ENCODE peak calls at places on chromosomes 1 and 21, in ten cellular contexts. S is cardiac muscle cell, N is left ventricle myocardium inferior, L is lung, V is neural progenitor cell, H is Peyer's patch, W is thyroid gland, O is endothelial cell of umbilical vein, X is BE2C, T is mammary epithelial cell. Z is an unnamed sample. For H3K36me3 and H3K4me1, the result is how much of the 10 kb centered on the place peaks cover.

GRCh38 chr1:121586369-121587229 is 401.8 kb downstream of the SRGAP2C start:
- DNase-seq in W (no peak), N (no peak), X (no peak), O (no peak), S (no peak), L (no peak), H (peak), T (no peak), V (peak), Z (peak)

GRCh38 chr21:36517366-36518075 is 37.6 kb upstream of the CLDN14 start:
- DNase-seq in S (no peak), X (no peak), T (no peak), H (no peak), W (no peak), N (no peak), L (no peak), V (no peak), O (no peak), Z (no peak)

GRCh38 chr1:193355179-193355578 is 168.8 kb upstream of the B3GALT2 start:
- DNase-seq in O (peak), L (no peak), T (peak), W (no peak), S (peak), H (no peak), N (no peak), X (no peak), V (no peak), Z (peak)

GRCh38 chr1:98086796-98087195 is 166.0 kb upstream of the DPYD start:
- DNase-seq in V (peak), N (no peak), T (peak), S (peak), H (no peak), X (no peak), L (no peak), W (no peak), O (peak), Z (peak)

GRCh38 chr1:244826712-244827111 is 8.7 kb upstream of the COX20 start:
- DNase-seq in W (no peak), T (no peak), N (no peak), X (no peak), S (no peak), L (no peak), H (no peak), V (no peak), O (no peak), Z (no peak)

GRCh38 chr1:182917386-182917785 is 35.6 kb downstream of the SHCBP1L start:
- DNase-seq in L (no peak), X (no peak), S (no peak), W (no peak), T (no peak), V (no peak), H (no peak), O (no peak), N (no peak), Z (no peak)

GRCh38 chr1:36624466-36624865 is 141.8 kb upstream of the CSF3R start:
- DNase-seq in O (no peak), V (no peak), T (no peak), W (no peak), S (no peak), L (no peak), N (no peak), X (no peak), H (no peak), Z (no peak)

GRCh38 chr1:198788561-198789064 is 149.8 kb downstream of the PTPRC start:
- DNase-seq in T (no peak), S (peak), N (no peak), V (peak), X (peak), O (peak), H (no peak), W (no peak), L (no peak), Z (peak)

GRCh38 chr1:161086457-161086856 is 2.9 kb downstream of the NECTIN4 start:
- DNase-seq in L (no peak), O (no peak), X (no peak), T (no peak), V (no peak), S (no peak), H (no peak), W (no peak), N (no peak), Z (no peak)

GRCh38 chr1:167614851-167615250 is 15.2 kb upstream of the RCSD1 start:
- DNase-seq in N (no peak), O (no peak), T (no peak), V (no peak), X (no peak), L (no peak), W (no peak), S (no peak), H (no peak), Z (no peak)

GRCh38 chr1:10793129-10793651 is 3.3 kb downstream of the CASZ1 start:
- DNase-seq in O (no peak), X (no peak), H (no peak), N (no peak), W (no peak), S (peak), T (peak), L (no peak), V (peak), Z (no peak)

GRCh38 chr1:184002071-184002470 is 35.5 kb downstream of the COLGALT2 start:
- DNase-seq in W (no peak), V (peak), X (no peak), N (no peak), H (no peak), T (peak), S (peak), L (no peak), O (peak), Z (no peak)

GRCh38 chr1:115343200-115343737 is 5.2 kb upstream of the NGF start:
- DNase-seq in S (no peak), X (no peak), T (no peak), W (no peak), N (no peak), V (no peak), H (no peak), O (no peak), L (no peak), Z (no peak)

GRCh38 chr1:91672601-91673161 is 172.0 kb downstream of the CDC7 start:
- DNase-seq in V (no peak), W (no peak), X (no peak), N (no peak), S (no peak), O (peak), T (no peak), H (no peak), L (no peak), Z (no peak)

GRCh38 chr1:193185861-193186714 is at the start of gene B3GALT2:
- DNase-seq in W (peak), T (peak), X (peak), N (no peak), V (peak), H (no peak), O (no peak), S (peak), L (no peak), Z (no peak)

GRCh38 chr1:226276987-226277386 is 32.0 kb downstream of the LIN9 start:
- DNase-seq in T (no peak), H (no peak), N (no peak), V (no peak), W (no peak), S (no peak), L (no peak), O (no peak), X (no peak), Z (no peak)

GRCh38 chr1:161834967-161835366 is 68.8 kb downstream of the ATF6 start:
- DNase-seq in T (peak), L (no peak), W (no peak), S (no peak), H (no peak), N (no peak), X (no peak), O (no peak), V (no peak), Z (no peak)

GRCh38 chr1:167722152-167722869 is 529 bp downstream of the MPZL1 start:
- DNase-seq in S (peak), O (peak), H (peak), N (no peak), X (no peak), V (peak), W (peak), T (peak), L (peak), Z (peak)

GRCh38 chr1:185916866-185917265 is 182.7 kb downstream of the HMCN1 start:
- DNase-seq in T (peak), O (no peak), V (no peak), H (no peak), L (no peak), W (no peak), N (no peak), X (no peak), S (peak), Z (no peak)

GRCh38 chr1:146012703-146013565 is 8.6 kb downstream of the HJV start:
- DNase-seq in T (peak), H (no peak), S (peak), N (no peak), X (peak), V (peak), O (peak), L (no peak), W (peak), Z (no peak)

GRCh38 chr1:236663934-236664333 is 22.4 kb upstream of the ACTN2 start:
- DNase-seq in S (no peak), N (no peak), T (no peak), H (no peak), L (no peak), O (no peak), X (no peak), W (no peak), V (no peak), Z (no peak)

GRCh38 chr1:212701910-212702309 is 2.3 kb upstream of the BATF3 start:
- DNase-seq in O (no peak), S (no peak), W (no peak), N (no peak), T (no peak), H (no peak), X (no peak), V (no peak), L (no peak), Z (peak)

GRCh38 chr1:62082456-62083363 is 111.9 kb upstream of the L1TD1 start:
- DNase-seq in T (peak), L (no peak), V (peak), S (peak), O (peak), H (no peak), X (peak), N (no peak), W (peak), Z (peak)

GRCh38 chr1:238606896-238607295 is 716.2 kb upstream of the ZP4 start:
- DNase-seq in S (peak), L (no peak), V (no peak), W (no peak), T (peak), X (no peak), H (no peak), O (no peak), N (no peak), Z (no peak)

GRCh38 chr1:159005676-159006075 is 4.0 kb upstream of the IFI16 start:
- DNase-seq in X (peak), L (no peak), W (no peak), N (no peak), V (peak), T (no peak), O (no peak), S (peak), H (no peak), Z (no peak)

GRCh38 chr1:235822685-235823084 is 44.0 kb downstream of the LYST start:
- DNase-seq in S (no peak), H (no peak), W (no peak), T (no peak), O (no peak), V (no peak), N (no peak), X (no peak), L (no peak), Z (no peak)

GRCh38 chr1:98854137-98854536 is 150.5 kb downstream of the PLPPR5 start:
- DNase-seq in L (no peak), T (no peak), S (no peak), H (no peak), N (no peak), W (no peak), V (no peak), X (no peak), O (no peak), Z (no peak)

GRCh38 chr1:225768662-225769426 is 8.8 kb upstream of the SRP9 start:
- DNase-seq in W (no peak), N (no peak), O (no peak), V (no peak), X (no peak), T (peak), L (no peak), H (no peak), S (no peak), Z (peak)

GRCh38 chr1:100627018-100627716 is 89.2 kb downstream of the GPR88 start:
- DNase-seq in T (peak), H (no peak), V (no peak), W (no peak), L (no peak), N (no peak), S (peak), X (no peak), O (peak), Z (no peak)

GRCh38 chr1:67431156-67431765 is 1.1 kb upstream of the SERBP1 start:
- DNase-seq in V (no peak), T (no peak), X (no peak), L (no peak), S (no peak), O (no peak), N (no peak), H (no peak), W (no peak), Z (no peak)

GRCh38 chr1:202505356-202505755 is 156.9 kb downstream of the PPP1R12B start:
- DNase-seq in L (no peak), N (no peak), O (peak), T (peak), V (peak), W (peak), S (peak), X (no peak), H (no peak), Z (no peak)

GRCh38 chr1:117025568-117025967 is 24.0 kb downstream of the CD101 start:
- DNase-seq in V (no peak), O (no peak), S (no peak), W (peak), N (no peak), T (no peak), L (no peak), X (no peak), H (no peak), Z (no peak)

GRCh38 chr1:118304722-118305344 is 119.8 kb upstream of the SPAG17 start:
- DNase-seq in L (no peak), T (no peak), V (peak), S (peak), N (no peak), O (no peak), H (no peak), X (peak), W (peak), Z (peak)

GRCh38 chr1:2353215-2353906 is 38.0 kb downstream of the MORN1 start:
- DNase-seq in W (no peak), V (no peak), H (no peak), X (peak), S (no peak), N (peak), T (no peak), L (no peak), O (no peak), Z (no peak)

GRCh38 chr21:32962286-32962685 is 63.4 kb upstream of the OLIG2 start:
- DNase-seq in H (no peak), L (no peak), S (no peak), V (peak), O (no peak), X (no peak), W (no peak), T (no peak), N (no peak), Z (no peak)

GRCh38 chr1:43799656-43800629 is 92.6 kb downstream of the ST3GAL3 start:
- DNase-seq in O (no peak), S (peak), V (peak), X (no peak), N (no peak), W (no peak), H (no peak), L (no peak), T (no peak), Z (no peak)

GRCh38 chr21:25456672-25457071 is 150.6 kb downstream of the MRPL39 start:
- DNase-seq in W (no peak), H (no peak), S (peak), T (peak), O (peak), X (no peak), N (no peak), V (no peak), L (no peak), Z (no peak)

GRCh38 chr1:166479052-166479631 is 312.3 kb upstream of the FAM78B start:
- DNase-seq in X (peak), V (peak), T (peak), H (no peak), N (peak), O (peak), S (peak), L (peak), W (peak), Z (peak)

GRCh38 chr1:48761986-48762385 is 14.7 kb downstream of the BEND5 start:
- DNase-seq in W (no peak), X (no peak), T (no peak), S (peak), N (no peak), O (no peak), V (no peak), H (no peak), L (no peak), Z (no peak)

DNA sequence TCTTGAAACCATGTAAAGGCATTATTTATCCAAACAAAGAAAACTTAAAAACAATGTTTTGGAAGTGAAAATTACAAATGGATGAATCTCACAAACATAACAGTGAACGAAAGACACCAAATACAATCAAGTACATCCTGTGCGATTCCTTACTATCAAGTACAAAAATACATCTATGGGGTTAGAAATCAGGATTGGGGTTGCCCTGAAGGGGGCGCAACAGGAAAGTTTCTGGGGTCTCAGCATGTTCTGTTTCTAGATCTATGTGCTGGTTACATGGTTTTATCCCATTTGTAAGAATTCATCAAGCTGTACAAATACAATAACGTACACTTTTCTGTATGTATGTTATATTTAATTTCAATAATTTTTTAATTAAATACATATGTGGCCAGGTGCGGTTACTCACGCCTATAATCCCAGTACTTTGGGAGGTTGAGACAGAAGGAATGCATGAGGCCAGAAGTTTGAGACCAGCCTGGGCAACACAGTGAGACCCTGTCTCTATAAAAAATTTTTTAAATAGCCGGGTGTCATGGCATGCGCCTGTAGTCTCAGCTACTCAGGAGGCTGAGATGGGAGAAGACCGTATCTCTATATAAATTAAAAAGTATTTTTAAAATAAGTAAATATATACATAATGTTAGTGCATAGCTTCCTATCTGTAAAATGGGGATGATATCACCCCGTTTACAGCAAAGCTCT is 121.5 kb upstream of the SOD1 start:
- DNase-seq in W (no peak), S (no peak), L (no peak), V (peak), O (no peak), X (no peak), T (no peak), H (no peak), N (no peak), Z (no peak)
- TF ChIP-seq CTCF in W (no peak), S (peak), L (no peak), V (peak), O (no peak), X (peak), T (no peak), H (no peak), N (no peak), Z (no peak)

GRCh38 chr1:39385067-39385988 is 106.1 kb upstream of the BMP8A start:
- DNase-seq in O (no peak), L (no peak), H (no peak), T (no peak), S (no peak), X (no peak), N (no peak), W (no peak), V (no peak), Z (no peak)

GRCh38 chr1:39391741-39392679 is 99.4 kb upstream of the BMP8A start:
- DNase-seq in L (no peak), W (peak), H (no peak), N (no peak), V (no peak), O (peak), T (peak), S (peak), X (no peak), Z (no peak)

GRCh38 chr1:39387452-39387851 is 104.0 kb upstream of the BMP8A start:
- DNase-seq in V (no peak), O (peak), N (no peak), L (no peak), W (no peak), T (peak), H (no peak), X (no peak), S (peak), Z (peak)

GRCh38 chr1:39381839-39382238 is 109.6 kb upstream of the BMP8A start:
- DNase-seq in L (no peak), T (no peak), S (peak), H (no peak), N (peak), V (no peak), X (no peak), W (no peak), O (peak), Z (no peak)

DNA sequence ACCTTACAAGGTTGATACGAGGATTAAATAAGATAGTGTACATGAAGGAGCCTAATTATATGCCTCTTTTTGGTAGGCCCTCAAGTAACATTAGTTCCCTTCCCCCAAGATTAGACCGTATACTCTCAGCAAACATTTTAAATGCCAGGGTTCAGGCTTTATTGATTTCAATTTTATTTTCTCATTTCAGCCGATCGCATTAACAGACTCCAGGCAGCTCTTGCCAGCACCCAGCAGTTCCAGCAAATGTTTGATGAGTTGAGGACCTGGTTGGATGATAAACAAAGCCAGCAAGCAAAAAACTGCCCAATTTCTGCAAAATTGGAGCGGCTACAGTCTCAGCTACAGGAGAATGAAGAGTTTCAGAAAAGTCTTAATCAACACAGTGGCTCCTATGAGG is 104.4 kb upstream of the BMP8A start:
- DNase-seq in T (no peak), W (no peak), H (no peak), S (no peak), L (no peak), O (no peak), V (no peak), X (no peak), N (no peak), Z (no peak)
- H3K36me3 ChIP-seq in T (under half), W (half or more), H (half or more), S (half or more), L (under half), O (under half), V (under half), X (under half), N (half or more), Z (under half)

GRCh38 chr1:17610713-17611112 is 71.2 kb downstream of the ARHGEF10L start:
- DNase-seq in S (no peak), X (no peak), V (no peak), H (no peak), L (no peak), T (no peak), W (no peak), N (no peak), O (no peak), Z (no peak)
- H3K4me1 ChIP-seq in S (under half), X (under half), V (under half), H (under half), L (under half), T (under half), W (under half), N (under half), O (under half), Z (under half)

GRCh38 chr1:23958810-23959460 is 693 bp upstream of the PNRC2 start:
- DNase-seq in V (no peak), W (peak), L (peak), N (peak), S (peak), H (peak), X (peak), O (peak), T (peak), Z (peak)
- TF ChIP-seq CTCF in V (peak), W (no peak), L (no peak), N (peak), S (peak), H (peak), X (peak), O (peak), T (peak), Z (peak)

DNA sequence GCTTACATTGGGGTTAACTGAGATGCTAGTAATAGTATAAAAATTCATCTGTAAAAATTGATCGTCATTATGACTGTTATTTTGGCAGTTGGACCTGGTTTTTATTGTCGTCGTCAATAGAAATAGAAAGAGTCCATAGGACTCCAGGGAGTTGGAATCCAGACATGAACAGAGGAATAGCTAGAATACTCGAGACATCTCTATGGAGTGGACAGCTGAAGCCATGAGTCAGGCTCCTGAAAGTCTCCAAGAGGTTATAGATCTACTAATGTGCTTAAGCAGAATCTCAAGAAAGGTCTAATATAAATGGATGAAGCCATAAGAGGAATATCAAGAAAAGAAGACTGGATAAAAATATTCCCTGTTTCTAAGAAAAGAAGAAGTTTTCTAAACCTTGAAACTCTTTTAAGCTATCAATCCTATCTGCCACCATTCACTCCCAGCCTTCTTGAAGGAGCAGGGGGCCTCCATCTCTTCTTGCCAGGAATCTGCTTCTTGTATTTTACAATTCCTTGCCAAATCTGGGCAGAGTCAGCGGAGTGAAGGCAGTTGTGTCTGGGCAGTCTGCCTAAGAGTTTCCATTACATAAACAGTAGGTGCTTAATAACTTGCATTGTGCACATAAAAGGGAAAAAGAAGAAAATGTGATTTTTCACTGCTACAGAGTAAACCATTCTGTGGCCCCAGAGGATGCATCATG is 163.3 kb downstream of the ST6GALNAC5 start:
- DNase-seq in S (no peak), W (no peak), O (no peak), L (no peak), N (no peak), T (no peak), X (no peak), V (no peak), H (no peak), Z (no peak)
- H3K36me3 ChIP-seq in S (under half), W (under half), O (under half), L (under half), N (under half), T (under half), X (under half), V (under half), H (under half), Z (under half)